ENCODE peak calls at places on chromosomes 2 and 18, in nine cellular contexts. H, P, A, X, I, E, J, O and N are unnamed samples.

GRCh38 chr18:39611381-39612090 is 2045.9 kb upstream of the CELF4 start:
- DNase-seq in A (no peak), P (no peak), J (peak; percentile 14), O (no peak), H (no peak), X (no peak), I (no peak), E (no peak), N (no peak)

GRCh38 chr2:169452080-169452479 is 27.2 kb upstream of the BBS5 start:
- DNase-seq in H (peak; percentile 16), O (no peak), A (no peak), E (no peak), P (peak; percentile 74), I (peak; percentile 6), J (no peak), X (no peak), N (no peak)

GRCh38 chr2:108418416-108418815 is 30.6 kb upstream of the GCC2 start:
- DNase-seq in J (no peak), A (no peak), X (no peak), I (no peak), P (no peak), E (no peak), H (no peak), O (no peak), N (no peak)

GRCh38 chr2:36589230-36589630 is 8.7 kb downstream of the FEZ2 start:
- DNase-seq in O (no peak), J (no peak), E (no peak), H (no peak), P (no peak), A (no peak), X (no peak), I (no peak), N (no peak)

GRCh38 chr2:160784034-160784433 is 290.4 kb upstream of the RBMS1 start:
- DNase-seq in X (no peak), A (no peak), I (no peak), H (no peak), P (no peak), E (no peak), J (no peak), O (no peak), N (no peak)

GRCh38 chr18:65751145-65752085 is 603 bp downstream of the CDH7 start:
- DNase-seq in E (no peak), X (peak; percentile 72), A (no peak), J (no peak), I (peak; percentile 1), H (no peak), O (no peak), P (no peak), N (no peak)

GRCh38 chr18:60753753-60754152 is 381.2 kb upstream of the MC4R start:
- DNase-seq in O (no peak), I (no peak), H (no peak), P (no peak), X (no peak), A (no peak), J (no peak), E (no peak), N (no peak)

GRCh38 chr2:239110595-239111048 is 262.7 kb downstream of the TWIST2 start:
- DNase-seq in O (peak; percentile 69), X (no peak), I (no peak), E (no peak), H (no peak), J (no peak), A (no peak), P (peak; percentile 29), N (no peak)

GRCh38 chr18:49693276-49694005 is 119.9 kb downstream of the ACAA2 start:
- DNase-seq in H (no peak), O (no peak), J (no peak), P (no peak), X (no peak), A (no peak), I (no peak), E (no peak), N (no peak)

GRCh38 chr2:238974510-238975166 is 126.8 kb downstream of the TWIST2 start:
- DNase-seq in E (no peak), P (peak; percentile 94), H (peak; percentile 88), X (peak; percentile 73), I (no peak), O (peak; percentile 59), A (no peak), J (peak; percentile 52), N (no peak)

GRCh38 chr2:43158259-43158880 is 68.0 kb downstream of the ZFP36L2 start:
- DNase-seq in A (no peak), O (peak; percentile 80), P (peak; percentile 88), H (no peak), J (peak; percentile 68), I (no peak), E (peak; percentile 59), X (no peak), N (no peak)

GRCh38 chr2:219358170-219359075 is 25.9 kb upstream of the RESP18 start:
- DNase-seq in I (no peak), P (no peak), X (peak; percentile 44), J (no peak), H (no peak), O (no peak), A (no peak), E (no peak), N (no peak)

GRCh38 chr2:76506538-76506937 is 795.8 kb upstream of the GCFC2 start:
- DNase-seq in E (no peak), I (no peak), O (no peak), X (no peak), H (no peak), J (no peak), A (no peak), P (no peak), N (no peak)

GRCh38 chr2:208129804-208130712 is at the start of gene CRYGC:
- DNase-seq in X (no peak), J (no peak), P (no peak), I (no peak), H (no peak), O (no peak), E (no peak), A (no peak), N (no peak)

GRCh38 chr2:50786345-50786744 is 245.6 kb downstream of the NRXN1 start:
- DNase-seq in I (no peak), X (no peak), A (no peak), J (no peak), O (no peak), E (no peak), H (no peak), P (no peak), N (no peak)
- TF ChIP-seq CTCF in I (no peak), X (peak; percentile 72), A (peak; percentile 20), J (no peak), O (no peak), E (no peak), H (no peak), P (no peak), N (no peak)

GRCh38 chr2:130374587-130375290 is 18.9 kb downstream of the PTPN18 start:
- DNase-seq in H (no peak), E (no peak), J (peak; percentile 42), I (no peak), P (no peak), O (no peak), A (no peak), X (no peak), N (peak; percentile 78)

GRCh38 chr2:130372055-130372832 is 16.4 kb downstream of the PTPN18 start:
- DNase-seq in H (peak; percentile 59), A (peak; percentile 91), I (peak; percentile 87), X (peak; percentile 91), E (peak; percentile 92), O (peak; percentile 93), J (peak; percentile 66), P (peak; percentile 85), N (peak; percentile 96)

GRCh38 chr2:130373808-130374365 is 18.0 kb downstream of the PTPN18 start:
- DNase-seq in O (no peak), J (no peak), E (no peak), A (no peak), P (no peak), H (no peak), I (no peak), X (no peak), N (peak; percentile 53)

GRCh38 chr2:130371723-130372054 is 15.8 kb downstream of the PTPN18 start:
- DNase-seq in I (no peak), H (no peak), P (no peak), J (no peak), X (no peak), A (no peak), E (no peak), O (peak; percentile 32), N (no peak)

DNA sequence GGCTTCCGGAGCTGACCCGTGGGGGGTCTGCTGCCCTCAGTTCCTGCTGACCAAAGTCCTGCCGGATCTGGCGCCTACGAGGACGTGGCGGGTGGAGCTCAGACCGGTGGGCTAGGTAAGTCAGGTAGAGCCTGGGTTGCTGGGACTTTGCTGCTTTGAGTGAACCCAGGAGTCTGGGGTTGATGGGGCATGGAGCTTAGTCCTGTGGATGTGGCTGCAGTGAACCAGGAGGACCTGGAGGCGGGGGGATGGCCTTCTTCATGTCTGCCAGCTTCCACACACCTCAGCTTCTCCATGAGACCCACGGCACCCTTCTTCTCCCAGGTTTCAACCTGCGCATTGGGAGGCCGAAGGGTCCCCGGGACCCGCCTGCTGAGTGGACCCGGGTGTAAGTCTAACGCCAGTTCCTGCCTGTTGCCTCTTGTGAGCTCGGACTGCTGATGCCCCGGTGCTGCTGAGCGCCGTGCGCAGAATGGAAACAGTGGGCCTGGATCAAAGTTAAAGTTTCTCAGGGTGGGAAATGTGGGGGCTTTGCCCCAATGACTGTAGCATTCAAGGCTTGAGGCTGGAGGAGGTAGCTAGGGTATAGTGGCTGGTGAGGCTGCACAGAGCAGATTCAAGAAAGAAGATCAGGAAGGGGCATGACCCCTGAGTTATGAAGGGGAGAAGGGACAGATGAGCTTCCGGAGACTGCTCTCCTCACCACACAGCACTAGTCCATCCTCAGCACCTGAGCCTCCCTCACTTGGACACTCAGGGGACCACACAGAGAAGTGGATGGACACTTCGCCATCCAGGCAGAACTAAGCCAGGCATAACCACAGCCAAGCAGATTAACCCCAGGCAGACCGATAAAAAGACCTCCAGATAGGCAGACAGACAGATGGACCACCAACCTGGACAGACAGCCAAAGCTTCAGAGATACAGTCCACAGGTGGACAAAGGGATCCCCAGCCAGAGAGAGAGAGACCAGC is 17.3 kb downstream of the PTPN18 start:
- DNase-seq in X (no peak), E (no peak), J (no peak), I (no peak), P (no peak), A (no peak), O (no peak), H (no peak), N (peak; percentile 62)
- TF ChIP-seq CTCF in X (no peak), E (peak; percentile 20), J (no peak), I (no peak), P (no peak), A (peak; percentile 63), O (no peak), H (no peak), N (no peak)

DNA sequence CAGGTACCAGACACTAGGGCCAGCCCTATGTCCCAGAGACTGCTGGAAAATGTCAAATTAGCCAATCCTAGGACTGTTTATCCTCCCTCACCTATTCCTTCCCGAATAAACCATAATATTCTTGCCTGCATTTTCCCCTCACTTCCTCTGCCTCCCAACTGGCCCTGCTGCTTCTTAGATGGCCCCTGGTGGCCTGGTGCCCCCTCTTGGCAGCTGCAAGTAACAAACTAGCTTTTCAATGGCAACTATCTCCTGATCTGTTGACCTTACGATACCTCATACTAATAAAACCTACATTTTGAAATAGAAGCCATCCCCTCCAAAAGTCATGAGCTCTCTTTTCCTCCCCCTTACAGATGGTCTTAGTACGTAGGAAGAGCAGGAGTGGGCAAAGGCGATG is 132.0 kb downstream of the ALPK2 start:
- DNase-seq in J (no peak), X (peak; percentile 68), O (no peak), E (no peak), I (no peak), A (no peak), P (no peak), H (no peak), N (no peak)
- TF ChIP-seq CTCF in J (peak; percentile 57), X (peak; percentile 84), O (no peak), E (peak; percentile 14), I (no peak), A (no peak), P (no peak), H (peak; percentile 53), N (peak; percentile 30)

GRCh38 chr2:28263690-28264089 is 129.0 kb upstream of the FOSL2 start:
- DNase-seq in I (no peak), O (no peak), E (no peak), H (no peak), P (no peak), X (no peak), J (no peak), A (no peak), N (no peak)
- TF ChIP-seq CTCF in I (no peak), O (no peak), E (no peak), H (no peak), P (no peak), X (no peak), J (no peak), A (no peak), N (no peak)